ENCODE peak calls at places on chromosome 3, in eight cellular contexts. X is stimulated activated CD4-positive, alpha-beta T cell treated with anti-CD3 and anti-CD28 coated beads, Interleukin-4, amount 100 ng/mL, for 48 hours; E is AG08396; M is hypothalamus; O is pons; I is ureter; K is NAMALWA; N is BJ. V is an unnamed sample.

GRCh38 chr3:79871656-79872055 is 103.9 kb upstream of the ROBO1 start:
- DNase-seq in N (no peak), X (no peak), M (no peak), E (no peak), I (no peak), O (no peak), K (no peak), V (no peak)

GRCh38 chr3:132788299-132788698 is 66.1 kb upstream of the NPHP3 start:
- DNase-seq in I (peak; percentile 44), M (no peak), X (no peak), K (no peak), E (peak; percentile 34), N (peak; percentile 87), O (peak; percentile 67), V (peak; percentile 49)

GRCh38 chr3:183822631-183823030 is 2.7 kb downstream of the MAP6D1 start:
- DNase-seq in O (peak; percentile 82), X (no peak), K (no peak), E (no peak), N (no peak), M (no peak), I (no peak), V (no peak)

GRCh38 chr3:29313074-29313473 is 32.2 kb downstream of the RBMS3 start:
- DNase-seq in M (no peak), I (no peak), K (no peak), O (no peak), X (no peak), N (no peak), E (no peak), V (no peak)

GRCh38 chr3:139629033-139629432 is 48.7 kb downstream of the NMNAT3 start:
- DNase-seq in O (no peak), M (no peak), X (peak; percentile 4), E (no peak), I (no peak), N (no peak), K (peak; percentile 61), V (no peak)

GRCh38 chr3:97815149-97815917 is 6.5 kb upstream of the CRYBG3 start:
- DNase-seq in M (no peak), I (no peak), O (no peak), E (no peak), N (no peak), X (no peak), K (no peak), V (no peak)

GRCh38 chr3:48528754-48529153 is 24.8 kb upstream of the SHISA5 start:
- DNase-seq in X (no peak), N (no peak), I (no peak), M (no peak), K (no peak), O (peak; percentile 55), E (no peak), V (no peak)

GRCh38 chr3:138114988-138115971 is at the start of gene DZIP1L:
- DNase-seq in O (peak; percentile 23), I (peak; percentile 64), N (no peak), E (peak; percentile 87), K (no peak), M (peak; percentile 32), X (peak; percentile 16), V (peak; percentile 67)

GRCh38 chr3:192303235-192303634 is 424.1 kb downstream of the FGF12 start:
- DNase-seq in K (peak; percentile 14), E (no peak), X (no peak), I (no peak), O (peak; percentile 23), M (no peak), N (no peak), V (no peak)

GRCh38 chr3:138289701-138290100 is 40.0 kb downstream of the NME9 start:
- DNase-seq in K (no peak), M (no peak), E (no peak), O (no peak), I (no peak), X (no peak), N (no peak), V (no peak)

GRCh38 chr3:94305835-94306685 is 243.2 kb downstream of the NSUN3 start:
- DNase-seq in K (no peak), X (no peak), N (no peak), E (no peak), M (no peak), I (no peak), O (no peak), V (no peak)

GRCh38 chr3:73255609-73256029 is 194.2 kb downstream of the EBLN2 start:
- DNase-seq in O (no peak), E (peak; percentile 35), X (no peak), M (no peak), K (no peak), N (no peak), I (no peak), V (no peak)

GRCh38 chr3:86988235-86988634 is 2.7 kb downstream of the VGLL3 start:
- DNase-seq in N (peak; percentile 49), O (no peak), I (no peak), K (no peak), M (no peak), E (peak; percentile 29), X (no peak), V (no peak)

GRCh38 chr3:172550347-172550943 is 27.2 kb upstream of the TNFSF10 start:
- DNase-seq in M (no peak), K (no peak), I (no peak), E (peak; percentile 69), X (peak; percentile 56), O (no peak), N (peak; percentile 43), V (no peak)

GRCh38 chr3:71064288-71064975 is 519.1 kb downstream of the FOXP1 start:
- DNase-seq in X (peak; percentile 55), K (peak; percentile 63), M (no peak), O (no peak), I (peak; percentile 61), E (peak; percentile 81), N (no peak), V (peak; percentile 79)

GRCh38 chr3:37814547-37814946 is 47.1 kb upstream of the CTDSPL start:
- DNase-seq in M (no peak), K (peak; percentile 29), O (no peak), N (no peak), I (no peak), X (no peak), E (no peak), V (no peak)

GRCh38 chr3:165195628-165196576 is at the start of gene SLITRK3:
- DNase-seq in O (no peak), X (no peak), I (no peak), M (no peak), N (no peak), E (no peak), K (no peak), V (peak; percentile 37)

GRCh38 chr3:58899159-58899952 is 150.5 kb downstream of the CFAP20DC start:
- DNase-seq in K (peak; percentile 6), N (no peak), I (peak; percentile 48), M (no peak), X (peak; percentile 1), O (no peak), E (no peak), V (peak; percentile 62)

GRCh38 chr3:31010491-31010890 is 116.0 kb upstream of the GADL1 start:
- DNase-seq in N (no peak), I (no peak), E (no peak), O (no peak), K (no peak), X (no peak), M (no peak), V (no peak)

GRCh38 chr3:65436580-65436979 is 602.1 kb downstream of the MAGI1 start:
- DNase-seq in O (peak; percentile 56), K (peak; percentile 0), X (no peak), I (no peak), E (no peak), N (no peak), M (no peak), V (no peak)